ENCODE peak calls at places on chromosomes 6 and 20, in nine cellular contexts. U is neural crest cell, F is MCF 10A, S is HCT116, O is WTC11, T is lung, L is pancreas, V is mesothelial cell of epicardium, Z is OCI-LY7. X is an unnamed sample.

GRCh38 chr20:53040678-53041674 is 68.8 kb downstream of the TSHZ2 start:
- DNase-seq in S (no peak), O (no peak), F (peak), Z (peak), L (peak), T (no peak), V (no peak), U (no peak), X (no peak)

GRCh38 chr20:63364801-63365585 is 3.8 kb upstream of the CHRNA4 start:
- DNase-seq in T (no peak), O (no peak), S (no peak), U (no peak), L (peak), Z (no peak), F (no peak), V (no peak), X (no peak)

GRCh38 chr6:113364781-113365545 is 492.2 kb upstream of the MARCKS start:
- DNase-seq in F (no peak), Z (no peak), L (no peak), O (no peak), V (no peak), T (no peak), S (no peak), U (no peak), X (no peak)

GRCh38 chr6:137493218-137494038 is 766 bp downstream of the OLIG3 start:
- DNase-seq in O (peak), S (no peak), Z (no peak), T (no peak), F (no peak), V (no peak), L (peak), U (no peak), X (peak)

GRCh38 chr6:25477006-25477590 is 174.9 kb upstream of the SCGN start:
- DNase-seq in Z (no peak), F (peak), L (no peak), S (no peak), U (no peak), V (no peak), T (no peak), O (no peak), X (no peak)

GRCh38 chr6:43393597-43393996 is 24.1 kb upstream of the ZNF318 start:
- DNase-seq in S (no peak), O (no peak), U (no peak), Z (no peak), T (no peak), L (no peak), V (no peak), F (no peak), X (no peak)

GRCh38 chr6:125175459-125175858 is 21.9 kb downstream of the TPD52L1 start:
- DNase-seq in O (no peak), S (no peak), V (no peak), U (no peak), Z (no peak), T (no peak), F (no peak), L (no peak), X (no peak)

GRCh38 chr6:74282143-74282689 is 586.2 kb downstream of the CD109 start:
- DNase-seq in L (peak), U (no peak), T (no peak), Z (no peak), O (no peak), V (no peak), S (no peak), F (no peak), X (no peak)

GRCh38 chr20:46243707-46244628 is 64.3 kb downstream of the CDH22 start:
- DNase-seq in U (no peak), F (no peak), Z (no peak), S (no peak), L (no peak), V (no peak), O (no peak), T (no peak), X (no peak)

GRCh38 chr6:24718449-24719124 is 367 bp downstream of the C6orf62 start:
- DNase-seq in V (no peak), F (peak), S (no peak), U (no peak), O (no peak), T (no peak), L (no peak), Z (peak), X (no peak)

GRCh38 chr6:16148498-16148897 is 19.6 kb downstream of the MYLIP start:
- DNase-seq in T (peak), S (no peak), Z (no peak), F (no peak), L (peak), V (no peak), U (no peak), O (no peak), X (no peak)

GRCh38 chr20:63843778-63844177 is 12.7 kb upstream of the ZBTB46 start:
- DNase-seq in Z (no peak), L (no peak), O (no peak), T (no peak), F (no peak), S (no peak), V (no peak), U (no peak), X (no peak)

GRCh38 chr6:31175961-31176360 is 5.5 kb upstream of the POU5F1 start:
- DNase-seq in U (no peak), F (peak), O (no peak), Z (no peak), V (no peak), L (peak), S (no peak), T (no peak), X (no peak)

GRCh38 chr6:27311806-27312145 is 297 bp downstream of the POM121L2 start:
- DNase-seq in L (peak), T (no peak), O (peak), F (no peak), Z (no peak), V (no peak), U (no peak), S (no peak), X (no peak)

GRCh38 chr20:53809242-53809641 is 215.6 kb upstream of the ZNF217 start:
- DNase-seq in T (no peak), O (no peak), L (no peak), V (no peak), S (no peak), Z (no peak), U (no peak), F (no peak), X (no peak)

DNA sequence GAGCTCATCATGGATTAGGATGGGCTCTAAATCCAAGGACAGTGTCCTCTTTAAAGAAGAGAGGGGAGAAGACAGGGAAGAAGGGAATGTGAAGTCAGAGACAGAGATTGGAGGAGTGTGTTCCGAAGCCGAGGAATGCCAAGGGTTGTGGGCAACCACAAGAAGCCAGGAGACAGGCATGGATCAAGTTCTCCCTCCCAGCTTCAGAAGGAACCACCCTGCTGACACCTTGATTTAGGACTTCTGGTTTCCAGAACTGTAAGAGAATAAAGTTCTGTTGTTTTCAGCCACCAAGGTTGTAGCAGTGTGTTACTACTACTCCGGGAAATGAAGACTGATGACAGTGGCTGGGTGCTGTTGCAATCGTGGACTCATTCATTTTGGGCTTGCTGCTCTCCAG is 120.1 kb downstream of the RPS12 start:
- DNase-seq in U (no peak), S (no peak), F (peak), O (no peak), V (no peak), T (no peak), Z (no peak), L (no peak), X (no peak)
- TF ChIP-seq CTCF in U (no peak), S (no peak), F (no peak), O (no peak), V (no peak), T (no peak), Z (no peak), L (no peak), X (no peak)

GRCh38 chr20:57464642-57465211 is 60.2 kb downstream of the CTCFL start:
- DNase-seq in T (no peak), U (no peak), Z (peak), F (peak), V (no peak), O (no peak), L (no peak), S (peak), X (no peak)
- TF ChIP-seq CTCF in T (no peak), U (peak), Z (peak), F (peak), V (no peak), O (no peak), L (no peak), S (peak), X (no peak)

GRCh38 chr6:3432416-3432815 is 24.4 kb downstream of the SLC22A23 start:
- DNase-seq in Z (no peak), L (no peak), F (no peak), S (no peak), V (no peak), U (no peak), T (no peak), O (no peak), X (no peak)

GRCh38 chr6:3428247-3428646 is 28.6 kb downstream of the SLC22A23 start:
- DNase-seq in L (no peak), F (no peak), O (no peak), Z (no peak), S (no peak), T (no peak), V (no peak), U (no peak), X (no peak)

GRCh38 chr6:3431994-3432393 is 24.9 kb downstream of the SLC22A23 start:
- DNase-seq in T (no peak), U (no peak), Z (no peak), F (no peak), V (no peak), L (no peak), S (no peak), O (no peak), X (no peak)

GRCh38 chr6:3428700-3429099 is 28.1 kb downstream of the SLC22A23 start:
- DNase-seq in O (no peak), L (no peak), Z (no peak), T (no peak), S (no peak), U (no peak), F (no peak), V (no peak), X (no peak)

DNA sequence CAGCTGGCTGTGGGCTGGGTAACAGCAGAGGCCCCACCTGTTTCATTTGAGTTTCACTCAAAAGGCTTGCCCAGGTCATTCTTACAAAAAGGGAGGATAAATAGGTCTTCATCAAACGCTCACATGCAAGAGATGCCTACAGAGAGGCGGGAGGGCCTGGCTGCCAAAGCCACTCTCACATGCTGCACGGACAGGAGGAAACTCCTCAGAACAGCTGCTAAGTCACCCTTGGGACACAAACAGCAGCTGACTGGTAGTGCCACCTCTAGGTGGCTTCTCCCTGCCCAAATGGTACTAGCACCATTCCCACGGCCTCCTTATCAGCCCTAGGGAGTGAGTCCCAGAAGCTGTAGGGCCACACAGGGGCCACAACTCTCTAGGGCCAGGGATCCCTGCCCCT is 23.8 kb downstream of the SLC22A23 start:
- DNase-seq in L (no peak), U (no peak), F (no peak), O (no peak), V (no peak), T (no peak), S (no peak), Z (peak), X (no peak)
- TF ChIP-seq CTCF in L (no peak), U (no peak), F (no peak), O (no peak), V (no peak), T (no peak), S (peak), Z (peak), X (no peak)

GRCh38 chr20:142290-142689 is at the start of gene DEFB126:
- DNase-seq in L (no peak), V (no peak), U (no peak), S (no peak), T (no peak), Z (no peak), O (no peak), F (no peak), X (no peak)

DNA sequence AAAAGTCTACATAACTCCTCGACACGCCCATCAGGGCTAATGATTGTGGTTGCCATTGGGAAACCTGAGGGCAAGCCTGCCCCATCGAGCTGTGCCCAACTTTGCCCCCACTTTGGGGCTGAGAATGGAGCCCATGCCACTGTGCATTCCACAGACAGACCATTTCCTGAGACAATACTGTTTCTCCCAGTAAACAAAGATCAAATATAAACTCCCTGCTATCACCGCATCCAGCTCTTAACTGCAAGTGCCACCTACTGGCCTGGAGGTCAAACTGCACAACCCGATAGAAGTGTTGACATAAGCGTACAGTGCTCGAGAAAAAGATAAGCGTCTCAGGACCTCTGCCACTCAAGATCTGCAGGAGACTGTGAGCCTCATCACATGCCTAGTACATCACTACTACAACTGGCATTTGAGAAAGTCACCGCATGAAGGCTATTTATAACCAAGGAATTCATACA is 4.7 kb upstream of the DEFB126 start:
- DNase-seq in V (no peak), S (peak), F (no peak), L (no peak), U (no peak), Z (peak), T (no peak), O (peak), X (no peak)
- TF ChIP-seq CTCF in V (no peak), S (peak), F (peak), L (no peak), U (peak), Z (peak), T (no peak), O (peak), X (no peak)

X was measured in GM20000.